ENCODE peak calls at places on chromosomes 2 and 18, in six cellular contexts. C is endothelial cell of umbilical vein, T is HepG2, E is A549, F is K562, P is GM12878. W is an unnamed sample.

GRCh38 chr2:154133823-154134222 is 262.1 kb downstream of the GALNT13 start:
- DNase-seq in C (no peak), T (no peak), E (no peak), F (no peak), P (no peak), W (no peak)

GRCh38 chr2:144512421-144513272 is 7.3 kb downstream of the ZEB2 start:
- DNase-seq in C (peak; percentile 34), T (no peak), E (no peak), F (no peak), P (no peak), W (no peak)

GRCh38 chr2:142748559-142749099 is 128.8 kb upstream of the KYNU start:
- DNase-seq in C (no peak), T (no peak), E (no peak), F (peak; percentile 17), P (no peak), W (no peak)

GRCh38 chr2:2174956-2175355 is 156.1 kb downstream of the MYT1L start:
- DNase-seq in C (no peak), T (no peak), E (no peak), F (no peak), P (no peak), W (no peak)

GRCh38 chr2:147181351-147182029 is 663.3 kb upstream of the ACVR2A start:
- DNase-seq in C (no peak), T (no peak), E (no peak), F (no peak), P (peak; percentile 59), W (no peak)

GRCh38 chr18:61595615-61596014 is 262.4 kb downstream of the CDH20 start:
- DNase-seq in C (peak; percentile 55), T (no peak), E (no peak), F (no peak), P (no peak), W (no peak)

GRCh38 chr2:125561302-125561701 is 1094.7 kb upstream of the GYPC start:
- DNase-seq in C (no peak), T (no peak), E (no peak), F (no peak), P (no peak), W (no peak)

GRCh38 chr2:120313695-120314615 is 32.0 kb upstream of the INHBB start:
- DNase-seq in C (no peak), T (peak; percentile 36), E (no peak), F (no peak), P (no peak), W (no peak)

GRCh38 chr2:169853041-169853668 is 25.9 kb downstream of the UBR3 start:
- DNase-seq in C (no peak), T (no peak), E (no peak), F (no peak), P (no peak), W (no peak)

GRCh38 chr2:169845016-169845415 is 17.8 kb downstream of the UBR3 start:
- DNase-seq in C (no peak), T (no peak), E (no peak), F (no peak), P (no peak), W (no peak)

DNA sequence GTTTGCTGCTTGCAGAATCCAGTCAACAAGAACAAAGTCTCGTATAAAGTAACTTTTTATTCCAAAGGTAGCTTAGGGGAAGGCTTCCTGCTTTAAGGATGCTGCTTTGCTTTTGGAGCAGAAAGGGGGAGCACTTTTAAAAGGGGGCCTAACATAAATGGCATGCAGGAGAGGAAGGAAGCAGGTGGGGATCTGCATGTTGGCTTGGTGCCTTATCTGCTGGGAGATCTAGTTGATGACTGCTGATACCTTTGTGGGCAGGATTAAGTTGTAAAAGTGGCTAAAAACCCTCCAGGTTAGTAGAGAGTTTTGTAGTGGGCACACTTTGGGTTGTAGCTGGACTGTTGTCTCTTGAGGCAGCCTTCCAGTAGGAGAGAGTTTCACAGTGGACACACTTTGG is 22.5 kb downstream of the UBR3 start:
- DNase-seq in C (no peak), T (no peak), E (no peak), F (no peak), P (no peak), W (no peak)
- H3K4me3 ChIP-seq in C (no peak overlapping the region), T (no peak overlapping the region), E (no peak overlapping the region), F (no peak overlapping the region), P (no peak overlapping the region), W (no peak overlapping the region)

GRCh38 chr2:191322838-191323506 is 77.8 kb downstream of the MYO1B start:
- DNase-seq in C (no peak), T (no peak), E (no peak), F (no peak), P (no peak), W (no peak)
- TF ChIP-seq MYC in C (no peak), T (no peak), E (no peak), F (no peak), P (no peak), W (no peak)

GRCh38 chr18:41396211-41396610 is 558.8 kb upstream of the PIK3C3 start:
- DNase-seq in C (no peak), T (no peak), E (no peak), F (no peak), P (no peak), W (no peak)

GRCh38 chr18:41396861-41397260 is 558.2 kb upstream of the PIK3C3 start:
- DNase-seq in C (no peak), T (no peak), E (no peak), F (no peak), P (no peak), W (no peak)

GRCh38 chr18:41391616-41392610 is 563.1 kb upstream of the PIK3C3 start:
- DNase-seq in C (peak; percentile 54), T (peak; percentile 47), E (peak; percentile 1), F (no peak), P (no peak), W (peak; percentile 53)

GRCh38 chr18:41389936-41390667 is 564.9 kb upstream of the PIK3C3 start:
- DNase-seq in C (no peak), T (no peak), E (no peak), F (no peak), P (peak; percentile 21), W (no peak)

GRCh38 chr18:41395695-41396094 is 559.3 kb upstream of the PIK3C3 start:
- DNase-seq in C (no peak), T (no peak), E (no peak), F (no peak), P (no peak), W (no peak)
- TF ChIP-seq CTCF in C (no peak), T (no peak), E (no peak), F (no peak), P (no peak), W (no peak)

DNA sequence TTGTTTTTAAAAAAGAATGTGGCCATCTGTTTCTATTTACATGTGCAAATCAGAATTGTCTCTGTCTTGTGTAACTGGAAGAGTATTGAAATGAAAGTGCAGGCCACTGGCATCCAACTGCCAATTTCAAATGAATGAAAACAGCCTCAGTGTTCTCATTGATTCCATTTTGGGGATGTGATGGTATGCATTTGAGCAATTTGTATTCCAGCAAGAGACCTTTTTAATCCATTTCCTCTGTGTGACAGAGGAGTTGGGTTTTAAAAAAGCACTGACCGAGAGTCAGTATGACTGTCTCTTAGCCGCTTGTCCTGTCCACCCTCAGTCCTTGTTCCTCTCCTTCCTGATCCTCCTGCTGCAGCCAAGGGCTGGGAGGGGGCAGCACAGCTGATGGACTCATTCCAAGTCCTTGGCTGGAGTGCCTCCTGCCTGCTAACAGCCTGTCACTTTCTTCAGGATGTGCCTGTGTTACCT is 50.0 kb downstream of the ASAP2 start:
- DNase-seq in C (peak; percentile 58), T (no peak), E (no peak), F (no peak), P (no peak), W (no peak)
- H3K4me3 ChIP-seq in C (no peak overlapping the region), T (no peak overlapping the region), E (no peak overlapping the region), F (no peak overlapping the region), P (no peak overlapping the region), W (no peak overlapping the region)

DNA sequence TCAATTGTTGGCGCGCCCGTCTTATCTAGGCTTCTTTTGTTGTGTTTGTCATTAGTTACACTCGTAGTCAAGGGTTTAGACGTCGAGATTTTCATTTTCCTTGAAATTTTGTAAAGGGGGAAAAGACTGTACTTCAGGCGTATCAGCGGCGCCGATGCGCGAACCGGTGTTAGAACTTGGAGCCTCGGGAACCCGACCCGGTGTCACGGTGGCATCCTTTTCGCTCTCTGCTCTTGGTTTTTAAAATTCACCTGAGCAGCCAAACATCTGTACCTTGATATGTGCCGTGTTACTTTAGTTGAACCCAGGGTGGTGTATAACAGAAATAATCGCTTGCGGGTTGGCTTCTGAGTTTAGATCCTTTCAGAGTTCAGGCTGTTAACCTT is 649 bp downstream of the RMC1 start:
- DNase-seq in C (no peak), T (no peak), E (no peak), F (no peak), P (no peak), W (no peak)
- TF ChIP-seq MYC in C (no peak), T (no peak), E (no peak), F (no peak), P (no peak), W (no peak)

GRCh38 chr18:36711014-36711725 is 117.6 kb downstream of the TPGS2 start:
- DNase-seq in C (no peak), T (no peak), E (no peak), F (no peak), P (no peak), W (no peak)

GRCh38 chr18:36718705-36719328 is 110.0 kb downstream of the TPGS2 start:
- DNase-seq in C (no peak), T (no peak), E (no peak), F (no peak), P (no peak), W (no peak)

GRCh38 chr18:36711813-36712444 is 116.9 kb downstream of the TPGS2 start:
- DNase-seq in C (no peak), T (no peak), E (peak; percentile 1), F (no peak), P (no peak), W (no peak)

GRCh38 chr18:36717422-36718110 is 111.2 kb downstream of the TPGS2 start:
- DNase-seq in C (no peak), T (no peak), E (no peak), F (no peak), P (no peak), W (no peak)

DNA sequence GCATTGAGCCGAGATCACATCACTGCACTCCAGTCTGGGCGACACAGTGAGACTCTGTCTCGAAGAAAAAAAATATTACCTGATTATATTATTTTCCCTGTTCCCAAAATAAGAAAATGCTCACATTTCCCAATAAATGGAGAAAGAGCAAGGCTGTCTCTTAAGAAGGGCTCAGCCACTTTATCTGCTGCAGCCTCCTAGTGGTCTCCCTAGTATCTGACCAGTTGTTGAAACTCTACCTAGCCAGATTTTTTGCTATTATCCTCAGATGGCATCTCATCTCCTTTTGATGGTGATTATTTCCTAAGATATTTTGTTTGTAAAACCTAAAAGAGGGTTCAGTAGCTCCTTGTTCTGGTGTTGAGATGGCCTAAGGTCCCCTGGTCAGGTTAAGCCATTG is 114.3 kb downstream of the TPGS2 start:
- DNase-seq in C (no peak), T (no peak), E (no peak), F (no peak), P (no peak), W (no peak)
- TF ChIP-seq CTCF in C (no peak), T (no peak), E (no peak), F (no peak), P (no peak), W (no peak)

W was measured in NB4.